ENCODE peak calls at places on chromosomes 12 and 14, in four cellular contexts. O, E, W and T are unnamed samples.

GRCh38 chr12:111197545-111197944 is 171.3 kb downstream of the PHETA1 start:
- DNase-seq in W (no peak), O (no peak), E (no peak), T (no peak)

GRCh38 chr14:35159742-35160409 is 37.5 kb downstream of the PRORP start:
- DNase-seq in E (no peak), O (peak; percentile 95), W (no peak), T (no peak)

GRCh38 chr14:77641534-77642341 is 25.3 kb upstream of the SPTLC2 start:
- DNase-seq in O (peak; percentile 18), W (peak; percentile 61), E (peak; percentile 75), T (peak; percentile 83)

GRCh38 chr12:30796508-30796780 is 41.7 kb upstream of the CAPRIN2 start:
- DNase-seq in W (peak; percentile 26), O (peak; percentile 70), E (no peak), T (no peak)

GRCh38 chr14:88312262-88312661 is 10.8 kb downstream of the KCNK10 start:
- DNase-seq in W (no peak), O (no peak), E (no peak), T (no peak)

GRCh38 chr12:45017916-45018315 is 33.0 kb downstream of the DBX2 start:
- DNase-seq in O (no peak), E (no peak), W (no peak), T (no peak)

GRCh38 chr12:98909749-98910148 is 264.7 kb downstream of the APAF1 start:
- DNase-seq in O (no peak), E (no peak), W (no peak), T (no peak)

GRCh38 chr14:73740921-73741326 is 26.7 kb upstream of the PNMA1 start:
- DNase-seq in W (peak; percentile 81), O (no peak), E (peak; percentile 95), T (peak; percentile 78)

GRCh38 chr14:95901014-95901413 is 24.4 kb downstream of the TUNAR start:
- DNase-seq in E (no peak), W (no peak), O (peak; percentile 74), T (no peak)

DNA sequence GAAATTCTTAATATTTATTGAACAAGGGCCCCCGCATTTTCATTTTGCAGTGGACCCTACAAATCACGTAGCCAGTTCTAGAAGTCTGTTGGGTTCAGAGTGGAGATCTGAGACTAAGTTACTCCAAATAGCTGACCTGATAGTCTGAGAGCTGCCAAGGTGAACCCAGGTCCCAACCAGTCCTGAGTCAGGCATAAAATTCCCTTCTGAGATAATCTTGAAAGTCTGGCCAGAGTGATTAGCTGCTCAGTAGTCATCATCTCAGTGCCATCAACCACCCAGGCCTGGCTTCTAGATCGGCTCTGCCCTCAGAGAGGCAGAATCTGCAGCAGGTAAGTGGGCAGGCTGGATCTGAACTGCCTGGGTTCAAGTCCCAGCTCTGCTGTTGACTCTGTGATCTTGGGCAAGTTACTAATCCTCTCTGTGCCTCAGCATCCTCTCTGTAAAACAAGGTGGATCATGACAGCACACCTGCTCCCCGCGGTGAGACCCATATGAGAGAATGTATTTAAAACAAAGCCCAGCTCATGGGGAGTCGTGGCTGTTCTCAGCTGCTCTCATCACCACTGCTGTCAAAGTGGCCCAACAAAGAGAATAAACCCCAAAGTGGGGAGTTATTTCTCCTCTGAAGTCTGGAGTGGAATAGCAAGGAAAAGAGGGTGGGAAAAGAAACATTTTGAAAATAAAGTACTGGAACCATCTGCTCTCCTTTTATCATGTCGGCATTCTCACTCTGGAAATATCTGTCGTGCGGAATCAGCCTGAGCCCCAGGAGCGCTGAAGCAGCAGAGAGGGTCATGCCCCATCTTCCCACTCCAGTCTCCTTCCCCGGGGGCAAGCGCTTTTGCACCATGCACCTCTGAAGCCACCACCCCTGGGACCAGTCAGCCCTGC is 193.3 kb downstream of the DPF3 start:
- DNase-seq in O (no peak), E (no peak), W (no peak), T (no peak)
- H3K27ac ChIP-seq in O (no peak overlapping the region), E (no peak overlapping the region), W (no peak overlapping the region), T (peak overlapping the region; percentile 20)

DNA sequence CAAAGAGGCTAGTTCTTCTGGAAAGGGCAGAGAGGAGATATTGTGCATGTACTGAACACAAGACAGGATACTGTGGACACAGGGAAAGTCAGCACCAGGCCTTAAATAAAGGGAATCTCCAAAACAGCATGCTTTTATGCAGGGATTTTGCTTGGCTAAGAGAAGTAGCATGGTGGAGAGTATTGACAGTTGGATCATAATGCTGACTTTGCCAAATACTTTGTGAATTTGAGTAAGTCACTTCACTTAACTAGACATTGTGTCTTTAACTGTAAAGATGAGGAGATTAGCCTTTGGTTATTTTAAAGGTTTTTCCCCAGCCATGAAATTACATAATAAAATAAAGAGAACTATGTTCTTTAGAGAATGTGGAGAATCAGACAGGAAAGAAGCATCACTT is 24.5 kb downstream of the GALNT8 start:
- DNase-seq in O (no peak), W (no peak), E (no peak), T (no peak)
- H3K27me3 ChIP-seq in O (no peaks in the 10 kb centered on the region), W (no peaks in the 10 kb centered on the region), E (no peaks in the 10 kb centered on the region), T (no peaks in the 10 kb centered on the region)

GRCh38 chr14:49982082-49982481 is 89.2 kb downstream of the ARF6 start:
- DNase-seq in O (peak; percentile 51), E (no peak), W (no peak), T (no peak)

GRCh38 chr14:49986344-49987014 is 93.6 kb downstream of the ARF6 start:
- DNase-seq in W (no peak), E (no peak), O (peak; percentile 66), T (no peak)

GRCh38 chr14:49982522-49982951 is 89.7 kb downstream of the ARF6 start:
- DNase-seq in O (peak; percentile 93), W (no peak), E (no peak), T (no peak)

GRCh38 chr14:49988080-49988990 is 95.5 kb downstream of the ARF6 start:
- DNase-seq in E (no peak), W (no peak), O (no peak), T (no peak)

GRCh38 chr14:49984419-49984818 is 91.5 kb downstream of the ARF6 start:
- DNase-seq in E (no peak), W (no peak), O (peak; percentile 57), T (no peak)
- H3K27ac ChIP-seq in E (no peak overlapping the region), W (no peak overlapping the region), O (peak overlapping the region; percentile 27), T (no peak overlapping the region)

GRCh38 chr12:65121049-65121955 is at the start of gene WIF1:
- DNase-seq in E (no peak), W (peak; percentile 28), O (no peak), T (no peak)
- H3K27me3 ChIP-seq in E (peaks cover 20% of the 10 kb centered on the region), W (no peaks in the 10 kb centered on the region), O (peaks cover 70% of the 10 kb centered on the region), T (peaks cover 100% of the 10 kb centered on the region)

GRCh38 chr12:24709201-24709600 is 239.7 kb downstream of the BCAT1 start:
- DNase-seq in O (peak; percentile 25), E (no peak), W (no peak), T (no peak)
- H3K27ac ChIP-seq in O (no peak overlapping the region), E (no peak overlapping the region), W (no peak overlapping the region), T (no peak overlapping the region)

GRCh38 chr12:68768431-68768934 is 22.5 kb downstream of the SLC35E3 start:
- DNase-seq in W (no peak), E (no peak), O (no peak), T (no peak)
- H3K27me3 ChIP-seq in W (no peaks in the 10 kb centered on the region), E (no peaks in the 10 kb centered on the region), O (no peaks in the 10 kb centered on the region), T (no peaks in the 10 kb centered on the region)

DNA sequence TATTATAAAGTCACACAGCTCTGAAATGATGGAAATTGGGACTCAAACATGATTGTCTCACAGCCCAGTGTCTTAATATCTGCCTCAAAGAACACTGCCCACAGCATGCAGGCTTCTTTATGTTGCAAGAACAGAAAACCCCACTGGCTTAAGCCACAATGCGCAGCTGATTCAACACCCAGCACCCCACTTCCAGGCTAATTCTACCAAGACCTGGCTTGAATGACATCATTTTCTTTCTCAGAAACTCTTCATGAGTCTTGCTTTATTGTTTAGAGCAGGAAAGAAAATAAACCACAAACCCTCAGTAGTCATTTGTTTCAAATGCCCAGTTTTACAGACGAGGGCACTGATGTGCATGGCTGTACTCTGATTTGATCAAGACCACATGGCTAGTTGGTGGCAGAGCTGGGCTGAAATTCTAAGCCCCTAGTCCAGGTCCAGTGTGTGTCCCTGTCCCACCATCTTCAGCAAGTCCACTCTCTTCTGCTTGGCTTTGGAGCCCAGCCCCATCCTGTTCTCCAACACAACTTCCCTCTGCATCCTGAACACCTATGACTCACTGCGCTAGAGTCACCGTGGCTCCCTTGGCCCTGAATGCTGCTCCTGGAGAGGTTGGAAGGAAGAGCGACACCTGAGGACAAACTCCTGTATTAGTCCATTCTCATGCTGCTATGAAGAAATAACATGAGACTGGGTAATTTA is 50.3 kb upstream of the SRSF5 start:
- DNase-seq in O (peak; percentile 95), W (no peak), E (no peak), T (peak; percentile 16)
- H3K27ac ChIP-seq in O (peak overlapping the region; percentile 86), W (no peak overlapping the region), E (no peak overlapping the region), T (peak overlapping the region; percentile 69)

GRCh38 chr14:28770574-28770973 is 4.0 kb downstream of the FOXG1 start:
- DNase-seq in W (no peak), O (no peak), E (no peak), T (no peak)

GRCh38 chr14:28771168-28771567 is 4.6 kb downstream of the FOXG1 start:
- DNase-seq in O (no peak), E (no peak), W (no peak), T (no peak)

GRCh38 chr14:28773917-28774691 is 7.5 kb downstream of the FOXG1 start:
- DNase-seq in O (peak; percentile 36), W (no peak), E (no peak), T (no peak)

GRCh38 chr14:28773176-28773575 is 6.6 kb downstream of the FOXG1 start:
- DNase-seq in W (no peak), E (no peak), O (no peak), T (no peak)

DNA sequence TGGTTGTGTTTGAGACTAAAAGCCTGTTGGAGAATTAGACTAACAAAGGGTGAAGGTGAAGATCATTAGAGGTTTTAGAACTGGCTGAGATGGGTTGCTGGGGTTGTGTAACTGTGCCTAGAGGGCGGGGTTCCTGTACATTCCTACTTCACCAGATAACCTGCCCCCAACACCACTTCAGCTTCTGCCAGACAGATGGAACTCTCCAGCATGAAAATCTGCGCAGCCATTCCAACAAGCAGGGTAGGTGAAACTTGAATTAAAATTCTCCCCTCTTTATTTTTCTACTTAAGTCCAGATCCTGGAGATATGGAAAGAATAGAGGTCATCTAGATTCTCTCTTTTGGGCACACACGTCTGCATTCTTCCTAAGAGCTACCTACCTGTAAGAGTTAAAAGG is 6.0 kb downstream of the FOXG1 start:
- DNase-seq in E (no peak), W (no peak), O (no peak), T (no peak)
- H3K27me3 ChIP-seq in E (peaks cover 45% of the 10 kb centered on the region), W (no peaks in the 10 kb centered on the region), O (peaks cover 81% of the 10 kb centered on the region), T (peaks cover 100% of the 10 kb centered on the region)